ENCODE peak calls at places on chromosomes 4 and X, in ten cellular contexts. R is spleen, E is heart left ventricle, S is tibial nerve, Z is body of pancreas, H is A549, I is adrenal gland, F is endothelial cell of umbilical vein, A is ovary, D is testis. J is an unnamed sample.
A peak's percentile ranks its signal among the peaks of the same experiment; 100 is the strongest.

GRCh38 chr4:37555324-37555723 is 130.9 kb downstream of the RELL1 start:
- DNase-seq in R (no peak), E (no peak), S (no peak), Z (no peak), H (no peak), I (no peak), F (no peak), A (no peak), D (no peak), J (no peak)

GRCh38 chrX:45801554-45801953 is 600.9 kb upstream of the DIPK2B start:
- DNase-seq in R (no peak), E (no peak), S (no peak), Z (no peak), H (no peak), I (no peak), F (peak; percentile 43), A (peak; percentile 20), D (no peak), J (no peak)

GRCh38 chr4:72006576-72006975 is 25.2 kb upstream of the NPFFR2 start:
- DNase-seq in R (no peak), E (no peak), S (no peak), Z (no peak), H (no peak), I (no peak), F (peak; percentile 73), A (no peak), D (no peak), J (no peak)

GRCh38 chr4:67721770-67722597 is 21.0 kb upstream of the UBA6 start:
- DNase-seq in R (no peak), E (no peak), S (no peak), Z (no peak), H (no peak), I (no peak), F (peak; percentile 29), A (no peak), D (no peak), J (no peak)

GRCh38 chr4:158315706-158316105 is 105.4 kb downstream of the TMEM144 start:
- DNase-seq in R (no peak), E (no peak), S (no peak), Z (no peak), H (no peak), I (no peak), F (peak; percentile 13), A (no peak), D (no peak), J (no peak)

GRCh38 chrX:132071260-132071659 is 48.2 kb downstream of the STK26 start:
- DNase-seq in R (no peak), E (no peak), S (no peak), Z (no peak), H (peak; percentile 11), I (no peak), F (peak; percentile 31), A (no peak), D (no peak), J (no peak)

GRCh38 chr4:72205831-72206230 is 174.0 kb downstream of the NPFFR2 start:
- DNase-seq in R (no peak), E (no peak), S (no peak), Z (no peak), H (no peak), I (no peak), F (no peak), A (no peak), D (no peak), J (no peak)

GRCh38 chr4:13515268-13515667 is 29.0 kb downstream of the NKX3-2 start:
- DNase-seq in R (no peak), E (no peak), S (no peak), Z (no peak), H (no peak), I (no peak), F (no peak), A (no peak), D (no peak), J (no peak)

GRCh38 chr4:81786063-81786763 is 314.5 kb upstream of the RASGEF1B start:
- DNase-seq in R (no peak), E (peak; percentile 26), S (peak; percentile 33), Z (peak; percentile 6), H (no peak), I (peak; percentile 22), F (peak; percentile 15), A (no peak), D (no peak), J (no peak)

GRCh38 chrX:51487960-51488267 is 8.5 kb downstream of the NUDT11 start:
- DNase-seq in R (no peak), E (no peak), S (no peak), Z (no peak), H (no peak), I (no peak), F (no peak), A (no peak), D (no peak), J (no peak)
- TF ChIP-seq CTCF in R (no peak), E (no peak), S (no peak), Z (no peak), H (no peak), I (no peak), F (no peak), A (no peak), D (no peak), J (no peak)

DNA sequence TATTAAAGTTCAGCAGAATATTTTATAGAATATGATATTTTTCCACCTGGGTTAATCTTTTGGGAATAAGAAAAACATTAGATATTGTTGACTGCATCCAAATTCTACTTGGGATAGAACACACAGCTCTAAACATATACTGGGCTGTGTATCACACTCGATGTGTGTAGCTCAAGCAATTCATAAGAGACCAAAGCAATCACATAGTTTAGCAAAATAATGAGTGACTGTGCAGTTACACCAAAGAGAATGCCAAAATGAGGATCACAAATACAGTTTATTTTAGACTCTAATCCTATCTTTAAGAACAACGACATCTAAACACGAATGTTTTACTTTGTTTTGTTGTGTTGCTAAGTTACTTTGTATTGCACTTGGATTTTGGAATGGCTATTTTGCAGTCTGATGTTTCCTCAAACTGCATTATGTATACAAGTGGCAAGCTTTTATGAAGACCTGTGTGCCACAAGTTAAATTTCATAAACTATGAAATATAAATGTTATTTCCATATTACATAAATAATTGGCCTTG is 101.1 kb downstream of the CBR4 start:
- DNase-seq in R (no peak), E (no peak), S (no peak), Z (no peak), H (no peak), I (no peak), F (no peak), A (no peak), D (no peak), J (no peak)
- H3K27ac ChIP-seq in R (no peak overlapping the region), E (peak overlapping the region; percentile 23), S (peak overlapping the region; percentile 54), Z (no peak overlapping the region), H (no peak overlapping the region), I (no peak overlapping the region), F (no peak overlapping the region), A (no peak overlapping the region), D (peak overlapping the region; percentile 1), J (no peak overlapping the region)

DNA sequence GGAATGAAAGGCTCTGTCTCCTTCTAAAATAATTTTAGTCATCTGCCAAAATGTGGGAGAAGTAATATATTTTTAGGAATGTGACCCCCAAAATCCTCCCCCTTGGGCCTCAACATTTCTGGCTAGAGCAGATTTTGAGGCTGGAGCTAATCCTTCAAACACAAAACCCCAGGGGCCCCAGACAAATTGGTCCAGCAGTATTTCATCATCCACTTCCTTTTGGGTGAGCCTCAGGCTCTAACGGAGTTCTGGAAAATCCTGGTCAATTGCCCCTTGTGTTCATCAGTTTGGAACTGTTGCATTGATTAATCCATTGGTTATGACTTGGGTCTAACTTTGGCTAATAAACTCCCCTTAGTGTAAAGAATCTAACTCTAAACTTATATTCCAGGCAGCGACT is 67.4 kb upstream of the PCDH19 start:
- DNase-seq in R (no peak), E (no peak), S (peak; percentile 23), Z (no peak), H (no peak), I (no peak), F (no peak), A (no peak), D (peak; percentile 15), J (no peak)
- TF ChIP-seq POLR2A in R (no peak), E (no peak), S (no peak), Z (no peak), H (no peak), I (no peak), F (no peak), A (no peak), D (no peak), J (no peak)

GRCh38 chrX:119391279-119391678 is 7.9 kb upstream of the SLC25A43 start:
- DNase-seq in R (no peak), E (no peak), S (no peak), Z (peak; percentile 53), H (peak; percentile 49), I (no peak), F (peak; percentile 34), A (no peak), D (no peak), J (no peak)
- TF ChIP-seq CTCF in R (no peak), E (no peak), S (peak; percentile 13), Z (peak; percentile 51), H (no peak), I (no peak), F (no peak), A (no peak), D (no peak), J (peak; percentile 44)

J was measured in right lobe of liver.